ENCODE peak calls at places on chromosomes 16 and 17, in nine cellular contexts. I is GM23338, L is A673, D is heart left ventricle, Z is breast epithelium, R is pancreas, X is OCI-LY7, F is heart right ventricle, P is neural progenitor cell. A is an unnamed sample.

GRCh38 chr17:28938552-28938951 is 12.8 kb downstream of the PHF12 start:
- DNase-seq in I (no peak), L (no peak), D (peak), Z (no peak), R (no peak), X (no peak), F (peak), P (no peak), A (no peak)

GRCh38 chr17:45020354-45021138 is 30.9 kb downstream of the DCAKD start:
- DNase-seq in I (peak), L (peak), D (no peak), Z (peak), R (peak), X (no peak), F (peak), P (peak), A (peak)

GRCh38 chr17:59439261-59439660 is 107.8 kb downstream of the YPEL2 start:
- DNase-seq in I (peak), L (no peak), D (no peak), Z (no peak), R (no peak), X (no peak), F (no peak), P (no peak), A (no peak)

GRCh38 chr16:11788914-11789313 is 8.1 kb downstream of the ZC3H7A start:
- DNase-seq in I (no peak), L (no peak), D (no peak), Z (peak), R (no peak), X (no peak), F (no peak), P (no peak), A (no peak)

GRCh38 chr16:12002447-12003006 is 26.0 kb downstream of the SNX29 start:
- DNase-seq in I (no peak), L (peak), D (no peak), Z (no peak), R (no peak), X (no peak), F (peak), P (no peak), A (peak)

GRCh38 chr16:88306411-88306810 is 76.3 kb upstream of the ZNF469 start:
- DNase-seq in I (no peak), L (no peak), D (no peak), Z (no peak), R (no peak), X (no peak), F (no peak), P (no peak), A (peak)

GRCh38 chr17:8991514-8992285 is 26.2 kb upstream of the PIK3R5 start:
- DNase-seq in I (peak), L (peak), D (peak), Z (peak), R (peak), X (peak), F (peak), P (peak), A (peak)

GRCh38 chr16:69497876-69498596 is 67.7 kb upstream of the NFAT5 start:
- DNase-seq in I (no peak), L (no peak), D (no peak), Z (no peak), R (no peak), X (no peak), F (no peak), P (no peak), A (no peak)

GRCh38 chr16:54244061-54244886 is 42.3 kb downstream of the IRX3 start:
- DNase-seq in I (no peak), L (no peak), D (no peak), Z (no peak), R (no peak), X (no peak), F (no peak), P (no peak), A (peak)

GRCh38 chr17:82231562-82232321 is 2.9 kb downstream of the SLC16A3 start:
- DNase-seq in I (peak), L (no peak), D (peak), Z (peak), R (peak), X (no peak), F (peak), P (peak), A (peak)

GRCh38 chr16:25553711-25554436 is 137.9 kb upstream of the HS3ST4 start:
- DNase-seq in I (no peak), L (peak), D (no peak), Z (no peak), R (no peak), X (no peak), F (no peak), P (peak), A (no peak)

GRCh38 chr16:83615553-83615952 is 192.2 kb upstream of the HSBP1 start:
- DNase-seq in I (no peak), L (no peak), D (no peak), Z (no peak), R (no peak), X (no peak), F (no peak), P (no peak), A (no peak)

GRCh38 chr17:59365383-59365981 is 34.0 kb downstream of the YPEL2 start:
- DNase-seq in I (no peak), L (no peak), D (peak), Z (no peak), R (no peak), X (peak), F (no peak), P (peak), A (no peak)

GRCh38 chr16:22693670-22694340 is 120.2 kb upstream of the HS3ST2 start:
- DNase-seq in I (no peak), L (no peak), D (no peak), Z (no peak), R (no peak), X (no peak), F (no peak), P (no peak), A (no peak)

GRCh38 chr16:22692034-22692433 is 121.9 kb upstream of the HS3ST2 start:
- DNase-seq in I (no peak), L (no peak), D (no peak), Z (no peak), R (no peak), X (no peak), F (no peak), P (no peak), A (no peak)

GRCh38 chr16:22688930-22689329 is 125.0 kb upstream of the HS3ST2 start:
- DNase-seq in I (no peak), L (no peak), D (no peak), Z (no peak), R (no peak), X (no peak), F (no peak), P (no peak), A (no peak)

GRCh38 chr16:22694887-22695382 is 119.0 kb upstream of the HS3ST2 start:
- DNase-seq in I (no peak), L (no peak), D (no peak), Z (no peak), R (no peak), X (no peak), F (peak), P (no peak), A (peak)

GRCh38 chr16:22692916-22693646 is 120.9 kb upstream of the HS3ST2 start:
- DNase-seq in I (no peak), L (no peak), D (no peak), Z (no peak), R (no peak), X (no peak), F (no peak), P (no peak), A (no peak)
- H3K27ac ChIP-seq in I (no peak), L (no peak), D (no peak), Z (no peak), R (no peak), X (no peak), F (no peak), P (no peak), A (no peak)

GRCh38 chr17:1158879-1159278 is 20.9 kb downstream of the ABR start:
- DNase-seq in I (no peak), L (no peak), D (no peak), Z (no peak), R (no peak), X (no peak), F (no peak), P (no peak), A (peak)

GRCh38 chr17:1154704-1155103 is 25.1 kb downstream of the ABR start:
- DNase-seq in I (no peak), L (no peak), D (peak), Z (no peak), R (no peak), X (no peak), F (peak), P (no peak), A (peak)

GRCh38 chr17:1159781-1160180 is 20.0 kb downstream of the ABR start:
- DNase-seq in I (no peak), L (no peak), D (no peak), Z (no peak), R (no peak), X (no peak), F (no peak), P (no peak), A (peak)

GRCh38 chr17:1153795-1154546 is 25.8 kb downstream of the ABR start:
- DNase-seq in I (peak), L (peak), D (peak), Z (no peak), R (no peak), X (no peak), F (no peak), P (peak), A (peak)

GRCh38 chr17:1156864-1157263 is 22.9 kb downstream of the ABR start:
- DNase-seq in I (no peak), L (no peak), D (no peak), Z (no peak), R (no peak), X (no peak), F (no peak), P (no peak), A (peak)
- H3K27ac ChIP-seq in I (no peak), L (no peak), D (no peak), Z (no peak), R (no peak), X (no peak), F (no peak), P (no peak), A (no peak)

DNA sequence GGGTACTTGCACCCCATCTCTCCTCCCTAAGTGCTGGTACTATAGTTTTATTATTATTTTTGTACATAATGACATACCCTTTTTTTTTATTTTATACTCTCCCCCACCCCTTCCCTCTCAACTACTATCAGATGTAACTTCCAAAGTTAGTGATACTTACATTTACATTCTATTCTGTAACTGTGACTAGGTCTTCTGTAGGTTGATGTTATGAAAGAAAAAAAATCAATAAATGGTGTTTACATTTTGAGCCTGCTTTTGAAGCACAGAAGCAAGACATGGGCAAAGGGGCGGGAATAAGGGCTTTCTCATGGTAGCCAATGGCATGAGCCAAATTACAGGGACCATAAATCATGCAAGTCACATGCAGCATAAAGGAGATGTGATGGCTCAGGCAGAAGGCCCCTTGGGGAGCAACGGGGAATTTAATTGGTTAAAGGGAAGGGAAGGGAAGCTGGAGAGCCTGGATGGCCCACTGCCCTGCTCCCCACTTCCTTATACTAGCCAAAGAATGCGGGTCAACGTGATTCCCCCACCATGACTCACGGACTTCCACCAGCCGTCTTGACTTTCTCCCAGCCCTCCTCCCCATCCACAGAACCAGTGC is 2.4 kb upstream of the ACSF2 start:
- DNase-seq in I (peak), L (peak), D (peak), Z (peak), R (no peak), X (peak), F (no peak), P (no peak), A (peak)
- H3K27ac ChIP-seq in I (no peak), L (no peak), D (no peak), Z (no peak), R (no peak), X (no peak), F (no peak), P (no peak), A (peak)

GRCh38 chr17:4583206-4583605 is 1.1 kb upstream of the SMTNL2 start:
- DNase-seq in I (no peak), L (no peak), D (no peak), Z (no peak), R (no peak), X (no peak), F (no peak), P (no peak), A (peak)
- H3K27ac ChIP-seq in I (no peak), L (no peak), D (no peak), Z (no peak), R (no peak), X (no peak), F (no peak), P (no peak), A (no peak)

GRCh38 chr16:3458278-3458851 is 14.9 kb downstream of the NAA60 start:
- DNase-seq in I (peak), L (no peak), D (no peak), Z (no peak), R (no peak), X (peak), F (no peak), P (peak), A (peak)

GRCh38 chr16:3457434-3458252 is 14.2 kb downstream of the NAA60 start:
- DNase-seq in I (peak), L (peak), D (peak), Z (peak), R (peak), X (peak), F (peak), P (peak), A (peak)

GRCh38 chr16:3456374-3456773 is 12.9 kb downstream of the NAA60 start:
- DNase-seq in I (no peak), L (no peak), D (peak), Z (no peak), R (no peak), X (no peak), F (peak), P (no peak), A (peak)

GRCh38 chr16:3454093-3454492 is 10.6 kb downstream of the NAA60 start:
- DNase-seq in I (peak), L (no peak), D (no peak), Z (no peak), R (no peak), X (no peak), F (no peak), P (no peak), A (peak)

DNA sequence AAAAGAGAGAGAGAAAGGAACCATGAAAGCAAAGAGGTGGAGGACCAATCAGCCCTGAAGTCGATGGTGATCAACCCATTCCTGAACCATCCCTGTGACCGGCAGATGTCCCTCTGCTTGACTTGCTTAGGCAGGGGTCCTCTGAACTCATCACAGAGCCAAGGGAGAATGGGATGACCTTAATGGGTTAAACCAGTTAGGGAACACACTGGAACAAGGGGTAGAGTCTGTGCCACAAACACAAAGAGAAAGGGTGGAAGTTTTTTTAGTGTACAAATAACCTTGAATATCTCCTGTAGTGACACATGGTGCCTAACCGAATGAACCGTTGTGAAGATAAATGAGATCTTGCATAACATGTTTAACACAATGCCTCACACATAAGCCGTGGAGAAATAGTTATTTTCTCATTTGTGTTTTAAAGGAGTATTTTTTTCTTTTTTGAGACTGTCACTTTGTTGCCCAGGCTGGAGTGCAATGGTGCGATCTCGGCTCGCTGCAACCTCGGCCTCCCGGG is 11.2 kb downstream of the NAA60 start:
- DNase-seq in I (no peak), L (no peak), D (no peak), Z (no peak), R (no peak), X (no peak), F (no peak), P (no peak), A (no peak)
- H3K27ac ChIP-seq in I (no peak), L (no peak), D (no peak), Z (no peak), R (no peak), X (no peak), F (peak), P (no peak), A (no peak)

GRCh38 chr17:72336026-72336803 is 215.4 kb downstream of the SOX9 start:
- DNase-seq in I (peak), L (peak), D (no peak), Z (no peak), R (no peak), X (no peak), F (no peak), P (peak), A (no peak)

GRCh38 chr17:72338304-72338703 is 217.5 kb downstream of the SOX9 start:
- DNase-seq in I (no peak), L (no peak), D (no peak), Z (no peak), R (no peak), X (no peak), F (no peak), P (no peak), A (no peak)

GRCh38 chr17:72336804-72337070 is 215.9 kb downstream of the SOX9 start:
- DNase-seq in I (no peak), L (no peak), D (no peak), Z (no peak), R (no peak), X (no peak), F (no peak), P (no peak), A (no peak)

GRCh38 chr17:72340836-72341235 is 220.0 kb downstream of the SOX9 start:
- DNase-seq in I (no peak), L (no peak), D (no peak), Z (no peak), R (no peak), X (no peak), F (no peak), P (no peak), A (no peak)

DNA sequence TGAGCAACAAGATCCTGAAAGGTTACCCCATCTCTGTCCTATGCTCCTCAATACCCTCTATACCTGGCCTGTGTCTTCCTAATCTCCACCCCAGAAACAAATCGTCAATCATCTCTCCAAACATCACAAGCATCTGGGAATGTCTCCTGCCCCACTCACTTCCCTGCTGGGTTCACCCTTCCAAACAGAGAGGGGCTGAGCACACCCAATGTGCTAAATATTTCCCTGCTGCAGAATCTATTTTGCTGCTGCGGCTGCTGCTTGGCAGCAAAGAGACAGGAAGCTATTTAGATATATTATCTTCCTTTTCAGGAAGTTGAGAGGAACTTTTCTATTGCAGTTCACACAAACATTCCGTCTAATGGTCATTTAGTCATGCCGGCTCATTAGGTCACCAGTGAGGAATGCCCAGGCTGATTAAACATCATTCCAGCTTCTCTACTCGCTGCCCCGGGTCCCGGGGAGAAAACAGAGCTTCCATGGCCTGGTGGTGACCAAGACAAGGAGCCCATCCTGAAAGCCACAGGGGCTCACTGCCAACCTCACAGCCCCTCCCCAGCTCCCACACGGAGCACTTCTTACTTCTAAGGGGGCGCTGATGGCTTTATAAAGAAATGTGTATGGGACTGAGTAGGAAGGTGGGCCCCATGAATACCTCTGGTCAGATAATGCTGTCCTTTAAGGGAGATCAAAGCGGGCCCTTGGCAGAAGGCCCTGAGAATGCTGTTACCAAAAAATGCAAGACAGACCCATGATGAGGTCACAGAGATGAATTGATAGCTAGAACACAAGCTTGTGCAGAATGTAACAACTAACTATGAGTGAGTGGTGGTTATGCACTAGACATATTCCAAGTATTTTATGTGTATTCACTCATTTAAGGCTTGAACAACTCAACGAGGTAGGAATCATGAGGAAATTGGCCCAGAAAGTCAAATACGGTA is 218.3 kb downstream of the SOX9 start:
- DNase-seq in I (no peak), L (peak), D (peak), Z (peak), R (peak), X (no peak), F (peak), P (no peak), A (peak)
- H3K27ac ChIP-seq in I (no peak), L (peak), D (peak), Z (peak), R (peak), X (no peak), F (peak), P (no peak), A (peak)

A was measured in osteoblast.